ENCODE peak calls at places on chromosomes 6 and 20, in eight cellular contexts. A is natural killer cell treated with Interleukin-12 subunit alpha and Interleukin-12 subunit beta and Interleukin-15 and Interleukin-18, amount 100 ng/mL, for 72 hours; Q is stimulated activated CD8-positive, alpha-beta memory T cell treated with anti-CD3 and anti-CD28 coated beads, Interleukin-7, amount 100 ng/mL, for 1 hour; Y is HTR-8/SVneo; S is non-pigmented ciliary epithelial cell; N is pancreas; X is WERI-Rb-1; H is D341Med. L is an unnamed sample.

GRCh38 chr6:12538881-12539357 is 177.6 kb upstream of the PHACTR1 start:
- DNase-seq in X (no peak), Q (no peak), Y (no peak), N (peak), A (no peak), S (no peak), H (no peak), L (peak)

GRCh38 chr20:5825136-5825719 is 75.0 kb downstream of the SHLD1 start:
- DNase-seq in N (no peak), Y (no peak), S (no peak), X (peak), A (no peak), Q (no peak), H (no peak), L (no peak)

GRCh38 chr6:84897874-84898635 is 133.7 kb upstream of the TBX18 start:
- DNase-seq in Q (no peak), Y (no peak), H (no peak), N (no peak), A (no peak), X (no peak), S (peak), L (peak)

GRCh38 chr20:21508230-21509078 is 5.4 kb downstream of the NKX2-2 start:
- DNase-seq in X (no peak), Q (no peak), N (no peak), Y (no peak), H (no peak), A (no peak), S (no peak), L (no peak)

GRCh38 chr6:16503919-16504554 is 257.2 kb downstream of the ATXN1 start:
- DNase-seq in H (no peak), Q (no peak), N (no peak), A (no peak), X (no peak), S (no peak), Y (no peak), L (no peak)

GRCh38 chr6:100166991-100167390 is 173.0 kb upstream of the MCHR2 start:
- DNase-seq in Q (no peak), S (no peak), X (no peak), H (no peak), A (no peak), Y (no peak), N (no peak), L (no peak)

GRCh38 chr20:63738687-63739128 is 868 bp upstream of the SLC2A4RG start:
- DNase-seq in Y (no peak), N (peak), S (no peak), Q (no peak), H (no peak), A (no peak), X (peak), L (no peak)

GRCh38 chr20:24685736-24686135 is 216.3 kb downstream of the SYNDIG1 start:
- DNase-seq in X (no peak), N (no peak), H (no peak), S (no peak), Y (no peak), Q (no peak), A (no peak), L (no peak)

GRCh38 chr20:34420146-34420545 is 57.1 kb downstream of the ITCH start:
- DNase-seq in H (no peak), S (no peak), Q (no peak), Y (no peak), N (no peak), X (no peak), A (no peak), L (no peak)

GRCh38 chr6:110541701-110542309 is 65.4 kb upstream of the SLC22A16 start:
- DNase-seq in A (no peak), H (no peak), Y (no peak), Q (no peak), X (no peak), N (no peak), S (no peak), L (no peak)

GRCh38 chr20:5731753-5732366 is 18.3 kb upstream of the SHLD1 start:
- DNase-seq in Q (no peak), S (no peak), X (no peak), A (no peak), H (no peak), N (no peak), Y (no peak), L (no peak)

GRCh38 chr6:133241088-133241900 is at the start of gene EYA4:
- DNase-seq in Y (no peak), X (no peak), A (no peak), H (peak), N (no peak), Q (no peak), S (no peak), L (peak)

GRCh38 chr20:35523298-35523888 is 6.1 kb downstream of the C20orf173 start:
- DNase-seq in Y (no peak), N (no peak), A (no peak), H (peak), Q (no peak), X (peak), S (no peak), L (peak)

GRCh38 chr6:115885636-115886366 is 174.9 kb downstream of the FRK start:
- DNase-seq in A (no peak), H (no peak), Y (no peak), Q (no peak), N (no peak), S (no peak), X (no peak), L (no peak)

GRCh38 chr6:112906737-112907136 is 559.6 kb downstream of the RFPL4B start:
- DNase-seq in N (no peak), H (no peak), Y (no peak), X (no peak), S (peak), Q (no peak), A (no peak), L (no peak)

GRCh38 chr6:138991206-138991605 is 3.2 kb upstream of the REPS1 start:
- DNase-seq in A (no peak), H (no peak), Q (no peak), N (no peak), S (no peak), X (no peak), Y (no peak), L (no peak)